ENCODE peak calls at places on chromosome 1, in six cellular contexts. One of them, this sample, is unnamed.

GRCh38 chr1:6860401-6860800 is 75.1 kb downstream of the CAMTA1 start:
- DNase-seq in ascending aorta: no peak
- DNase-seq in AG10803: peak; percentile 17
- DNase-seq in skeletal muscle cell: no peak
- DNase-seq in H7: no peak
- DNase-seq in activated T-cell treated with anti-CD3 and anti-CD28 coated beads for 1 hour: no peak
- DNase-seq in this sample: peak; percentile 30

GRCh38 chr1:199665371-199665770 is 362.1 kb upstream of the NR5A2 start:
- DNase-seq in H7: no peak
- DNase-seq in skeletal muscle cell: no peak
- DNase-seq in ascending aorta: no peak
- DNase-seq in activated T-cell treated with anti-CD3 and anti-CD28 coated beads for 1 hour: no peak
- DNase-seq in AG10803: no peak
- DNase-seq in this sample: no peak

GRCh38 chr1:201347498-201348210 is 29.8 kb downstream of the TNNT2 start:
- DNase-seq in skeletal muscle cell: no peak
- DNase-seq in H7: no peak
- DNase-seq in AG10803: no peak
- DNase-seq in activated T-cell treated with anti-CD3 and anti-CD28 coated beads for 1 hour: no peak
- DNase-seq in ascending aorta: no peak
- DNase-seq in this sample: no peak

GRCh38 chr1:12580054-12580887 is 37.7 kb downstream of the DHRS3 start:
- DNase-seq in skeletal muscle cell: no peak
- DNase-seq in ascending aorta: no peak
- DNase-seq in AG10803: peak; percentile 86
- DNase-seq in H7: no peak
- DNase-seq in activated T-cell treated with anti-CD3 and anti-CD28 coated beads for 1 hour: no peak
- DNase-seq in this sample: no peak

GRCh38 chr1:224852901-224853568 is 76.4 kb upstream of the DNAH14 start:
- DNase-seq in ascending aorta: no peak
- DNase-seq in H7: peak; percentile 48
- DNase-seq in skeletal muscle cell: no peak
- DNase-seq in AG10803: peak; percentile 62
- DNase-seq in activated T-cell treated with anti-CD3 and anti-CD28 coated beads for 1 hour: no peak
- DNase-seq in this sample: no peak

GRCh38 chr1:172172267-172172880 is 248.1 kb upstream of the C1orf105 start:
- DNase-seq in activated T-cell treated with anti-CD3 and anti-CD28 coated beads for 1 hour: no peak
- DNase-seq in ascending aorta: no peak
- DNase-seq in skeletal muscle cell: no peak
- DNase-seq in AG10803: no peak
- DNase-seq in H7: no peak
- DNase-seq in this sample: no peak

GRCh38 chr1:41474490-41475271 is 9.8 kb downstream of the EDN2 start:
- DNase-seq in AG10803: no peak
- DNase-seq in skeletal muscle cell: no peak
- DNase-seq in activated T-cell treated with anti-CD3 and anti-CD28 coated beads for 1 hour: no peak
- DNase-seq in H7: peak; percentile 79
- DNase-seq in ascending aorta: peak; percentile 76
- DNase-seq in this sample: no peak

GRCh38 chr1:224644553-224645154 is 28.5 kb downstream of the CNIH3 start:
- DNase-seq in activated T-cell treated with anti-CD3 and anti-CD28 coated beads for 1 hour: peak; percentile 37
- DNase-seq in skeletal muscle cell: no peak
- DNase-seq in AG10803: peak; percentile 53
- DNase-seq in H7: peak; percentile 78
- DNase-seq in ascending aorta: no peak
- DNase-seq in this sample: peak; percentile 65

GRCh38 chr1:37325509-37326437 is 148.6 kb upstream of the ZC3H12A start:
- DNase-seq in skeletal muscle cell: no peak
- DNase-seq in AG10803: no peak
- DNase-seq in activated T-cell treated with anti-CD3 and anti-CD28 coated beads for 1 hour: no peak
- DNase-seq in ascending aorta: no peak
- DNase-seq in H7: peak; percentile 68
- DNase-seq in this sample: no peak

GRCh38 chr1:88288571-88288970 is 395.5 kb upstream of the PKN2 start:
- DNase-seq in skeletal muscle cell: no peak
- DNase-seq in AG10803: no peak
- DNase-seq in ascending aorta: no peak
- DNase-seq in activated T-cell treated with anti-CD3 and anti-CD28 coated beads for 1 hour: no peak
- DNase-seq in H7: no peak
- DNase-seq in this sample: no peak

GRCh38 chr1:201016211-201016651 is 7.3 kb downstream of the KIF21B start:
- DNase-seq in AG10803: peak; percentile 12
- DNase-seq in H7: no peak
- DNase-seq in activated T-cell treated with anti-CD3 and anti-CD28 coated beads for 1 hour: no peak
- DNase-seq in skeletal muscle cell: peak; percentile 21
- DNase-seq in ascending aorta: no peak
- DNase-seq in this sample: no peak

GRCh38 chr1:113103977-113104376 is 31.0 kb downstream of the LRIG2 start:
- DNase-seq in skeletal muscle cell: no peak
- DNase-seq in AG10803: no peak
- DNase-seq in ascending aorta: no peak
- DNase-seq in H7: no peak
- DNase-seq in activated T-cell treated with anti-CD3 and anti-CD28 coated beads for 1 hour: no peak
- DNase-seq in this sample: no peak

GRCh38 chr1:196599324-196599723 is 8.9 kb downstream of the KCNT2 start:
- DNase-seq in skeletal muscle cell: no peak
- DNase-seq in activated T-cell treated with anti-CD3 and anti-CD28 coated beads for 1 hour: no peak
- DNase-seq in H7: no peak
- DNase-seq in ascending aorta: no peak
- DNase-seq in AG10803: no peak
- DNase-seq in this sample: no peak

GRCh38 chr1:220803401-220804201 is 16.9 kb downstream of the MTARC1 start:
- DNase-seq in ascending aorta: no peak
- DNase-seq in skeletal muscle cell: no peak
- DNase-seq in activated T-cell treated with anti-CD3 and anti-CD28 coated beads for 1 hour: no peak
- DNase-seq in H7: peak; percentile 61
- DNase-seq in AG10803: peak; percentile 16
- DNase-seq in this sample: peak; percentile 36

GRCh38 chr1:32546611-32547010 is 7.4 kb downstream of the ZBTB8A start:
- DNase-seq in AG10803: no peak
- DNase-seq in activated T-cell treated with anti-CD3 and anti-CD28 coated beads for 1 hour: no peak
- DNase-seq in H7: no peak
- DNase-seq in ascending aorta: no peak
- DNase-seq in skeletal muscle cell: no peak
- DNase-seq in this sample: no peak

GRCh38 chr1:214270097-214270635 is 10.8 kb upstream of the SMYD2 start:
- DNase-seq in skeletal muscle cell: no peak
- DNase-seq in AG10803: peak; percentile 61
- DNase-seq in activated T-cell treated with anti-CD3 and anti-CD28 coated beads for 1 hour: no peak
- DNase-seq in H7: no peak
- DNase-seq in ascending aorta: no peak
- DNase-seq in this sample: no peak

GRCh38 chr1:93743465-93743864 is 61.8 kb upstream of the BCAR3 start:
- DNase-seq in activated T-cell treated with anti-CD3 and anti-CD28 coated beads for 1 hour: no peak
- DNase-seq in H7: no peak
- DNase-seq in ascending aorta: no peak
- DNase-seq in skeletal muscle cell: no peak
- DNase-seq in AG10803: no peak
- DNase-seq in this sample: no peak

GRCh38 chr1:27021347-27022031 is 8.8 kb upstream of the TENT5B start:
- DNase-seq in skeletal muscle cell: no peak
- DNase-seq in ascending aorta: no peak
- DNase-seq in H7: peak; percentile 49
- DNase-seq in AG10803: no peak
- DNase-seq in activated T-cell treated with anti-CD3 and anti-CD28 coated beads for 1 hour: no peak
- DNase-seq in this sample: no peak

GRCh38 chr1:999797-1000356 is at the start of gene HES4:
- DNase-seq in skeletal muscle cell: peak; percentile 76
- DNase-seq in activated T-cell treated with anti-CD3 and anti-CD28 coated beads for 1 hour: no peak
- DNase-seq in H7: peak; percentile 98
- DNase-seq in AG10803: peak; percentile 95
- DNase-seq in ascending aorta: peak; percentile 96
- DNase-seq in this sample: peak; percentile 74

GRCh38 chr1:204643503-204643902 is 42.0 kb downstream of the LRRN2 start:
- DNase-seq in H7: no peak
- DNase-seq in AG10803: no peak
- DNase-seq in ascending aorta: no peak
- DNase-seq in activated T-cell treated with anti-CD3 and anti-CD28 coated beads for 1 hour: no peak
- DNase-seq in skeletal muscle cell: no peak
- DNase-seq in this sample: no peak

GRCh38 chr1:45644661-45645060 is 20.8 kb upstream of the CCDC17 start:
- DNase-seq in ascending aorta: no peak
- DNase-seq in skeletal muscle cell: no peak
- DNase-seq in AG10803: no peak
- DNase-seq in H7: no peak
- DNase-seq in activated T-cell treated with anti-CD3 and anti-CD28 coated beads for 1 hour: no peak
- DNase-seq in this sample: no peak

GRCh38 chr1:230853736-230854135 is 14.6 kb downstream of the C1orf198 start:
- DNase-seq in ascending aorta: no peak
- DNase-seq in H7: no peak
- DNase-seq in skeletal muscle cell: no peak
- DNase-seq in AG10803: no peak
- DNase-seq in activated T-cell treated with anti-CD3 and anti-CD28 coated beads for 1 hour: no peak
- DNase-seq in this sample: no peak

GRCh38 chr1:171061425-171062143 is 29.1 kb upstream of the FMO3 start:
- DNase-seq in ascending aorta: no peak
- DNase-seq in H7: no peak
- DNase-seq in activated T-cell treated with anti-CD3 and anti-CD28 coated beads for 1 hour: no peak
- DNase-seq in AG10803: no peak
- DNase-seq in skeletal muscle cell: no peak
- DNase-seq in this sample: no peak

GRCh38 chr1:45552309-45552708 is 1.7 kb downstream of the AKR1A1 start:
- DNase-seq in H7: peak; percentile 7
- DNase-seq in AG10803: no peak
- DNase-seq in ascending aorta: no peak
- DNase-seq in activated T-cell treated with anti-CD3 and anti-CD28 coated beads for 1 hour: no peak
- DNase-seq in skeletal muscle cell: no peak
- DNase-seq in this sample: peak; percentile 21

This sample was measured in activated CD8-positive, alpha-beta T cell treated with anti-CD3 and anti-CD28 coated beads for 36 hours.